ENCODE peak calls at places on chromosome 10, in five cellular contexts. Q is neural progenitor cell, M is WTC11, G is heart right ventricle, E is GM10248. H is an unnamed sample.

GRCh38 chr10:77801474-77802238 is 124.9 kb downstream of the DLG5 start:
- DNase-seq in Q (no peak), M (no peak), G (no peak), E (no peak), H (no peak)

GRCh38 chr10:130230036-130230435 is 93.8 kb downstream of the GLRX3 start:
- DNase-seq in Q (no peak), M (no peak), G (no peak), E (no peak), H (no peak)

GRCh38 chr10:33800986-33801385 is 466.5 kb upstream of the NRP1 start:
- DNase-seq in Q (no peak), M (no peak), G (no peak), E (no peak), H (no peak)

GRCh38 chr10:77263700-77264099 is 373.9 kb downstream of the KCNMA1 start:
- DNase-seq in Q (no peak), M (no peak), G (no peak), E (no peak), H (no peak)

GRCh38 chr10:102982281-102982680 is 64.2 kb downstream of the CNNM2 start:
- DNase-seq in Q (no peak), M (no peak), G (no peak), E (no peak), H (no peak)

GRCh38 chr10:31707578-31708411 is 220.8 kb downstream of the ARHGAP12 start:
- DNase-seq in Q (peak), M (no peak), G (peak), E (peak), H (no peak)

GRCh38 chr10:91242940-91243339 is 22.5 kb downstream of the PCGF5 start:
- DNase-seq in Q (no peak), M (no peak), G (no peak), E (no peak), H (no peak)

GRCh38 chr10:88062798-88063472 is 199.5 kb downstream of the PTEN start:
- DNase-seq in Q (no peak), M (no peak), G (no peak), E (no peak), H (no peak)

GRCh38 chr10:121543545-121543944 is 54.7 kb downstream of the FGFR2 start:
- DNase-seq in Q (no peak), M (no peak), G (no peak), E (no peak), H (no peak)

GRCh38 chr10:78062296-78062695 is 28.6 kb downstream of the RPS24 start:
- DNase-seq in Q (no peak), M (no peak), G (no peak), E (no peak), H (no peak)

GRCh38 chr10:1290071-1290471 is 233.9 kb downstream of the WDR37 start:
- DNase-seq in Q (no peak), M (no peak), G (no peak), E (no peak), H (no peak)

GRCh38 chr10:73850863-73851461 is 23.4 kb downstream of the CAMK2G start:
- DNase-seq in Q (no peak), M (peak), G (peak), E (no peak), H (no peak)

GRCh38 chr10:101047961-101048892 is 13.6 kb upstream of the KAZALD1 start:
- DNase-seq in Q (peak), M (peak), G (no peak), E (no peak), H (no peak)

GRCh38 chr10:116891208-116891607 is 41.9 kb downstream of the ENO4 start:
- DNase-seq in Q (no peak), M (no peak), G (peak), E (no peak), H (peak)

GRCh38 chr10:115417585-115418265 is 324.6 kb downstream of the ATRNL1 start:
- DNase-seq in Q (peak), M (peak), G (no peak), E (peak), H (peak)

GRCh38 chr10:3391657-3392056 is 219.1 kb upstream of the PITRM1 start:
- DNase-seq in Q (no peak), M (no peak), G (no peak), E (no peak), H (no peak)

GRCh38 chr10:30092151-30092790 is 32.9 kb upstream of the JCAD start:
- DNase-seq in Q (no peak), M (no peak), G (no peak), E (no peak), H (no peak)

GRCh38 chr10:69807122-69807521 is 5.4 kb downstream of the COL13A1 start:
- DNase-seq in Q (no peak), M (no peak), G (no peak), E (no peak), H (no peak)

GRCh38 chr10:110361800-110362456 is 57.2 kb upstream of the SMNDC1 start:
- DNase-seq in Q (peak), M (no peak), G (no peak), E (no peak), H (no peak)

GRCh38 chr10:5665380-5666323 is 743 bp downstream of the ASB13 start:
- DNase-seq in Q (peak), M (peak), G (no peak), E (no peak), H (no peak)

GRCh38 chr10:11318812-11319598 is 292.4 kb downstream of the USP6NL start:
- DNase-seq in Q (peak), M (no peak), G (no peak), E (no peak), H (no peak)

GRCh38 chr10:66747451-66747850 is 178.4 kb upstream of the LRRTM3 start:
- DNase-seq in Q (no peak), M (no peak), G (no peak), E (no peak), H (no peak)

GRCh38 chr10:69768386-69768785 is 33.3 kb upstream of the COL13A1 start:
- DNase-seq in Q (no peak), M (no peak), G (no peak), E (no peak), H (no peak)

GRCh38 chr10:123551259-123551658 is 114.9 kb upstream of the GPR26 start:
- DNase-seq in Q (no peak), M (no peak), G (no peak), E (peak), H (no peak)

GRCh38 chr10:73406863-73407262 is 7.0 kb downstream of the ANXA7 start:
- DNase-seq in Q (no peak), M (no peak), G (no peak), E (no peak), H (no peak)

GRCh38 chr10:70364772-70365091 is 17.7 kb downstream of the LRRC20 start:
- DNase-seq in Q (no peak), M (no peak), G (no peak), E (no peak), H (no peak)

GRCh38 chr10:70437721-70438120 is 3.8 kb downstream of the NODAL start:
- DNase-seq in Q (no peak), M (peak), G (no peak), E (no peak), H (no peak)

GRCh38 chr10:7274293-7274692 is 136.5 kb downstream of the SFMBT2 start:
- DNase-seq in Q (no peak), M (no peak), G (no peak), E (no peak), H (no peak)

GRCh38 chr10:101818958-101819633 is 852 bp upstream of the OGA start:
- DNase-seq in Q (peak), M (peak), G (no peak), E (no peak), H (no peak)

GRCh38 chr10:47055386-47056382 is 144.5 kb downstream of the PTPN20 start:
- DNase-seq in Q (no peak), M (no peak), G (no peak), E (no peak), H (no peak)

GRCh38 chr10:91432175-91432574 is 22.0 kb downstream of the HECTD2 start:
- DNase-seq in Q (no peak), M (no peak), G (no peak), E (no peak), H (no peak)

GRCh38 chr10:47406870-47407648 is 23.0 kb upstream of the ZNF488 start:
- DNase-seq in Q (no peak), M (no peak), G (no peak), E (no peak), H (no peak)

GRCh38 chr10:86960003-86960862 is 1.8 kb downstream of the SNCG start:
- DNase-seq in Q (peak), M (peak), G (peak), E (peak), H (peak)
- TF ChIP-seq CTCF in Q (peak), M (peak), G (peak), E (peak), H (peak)

GRCh38 chr10:83736008-83736407 is 403.3 kb upstream of the GHITM start:
- DNase-seq in Q (no peak), M (no peak), G (peak), E (no peak), H (no peak)

DNA sequence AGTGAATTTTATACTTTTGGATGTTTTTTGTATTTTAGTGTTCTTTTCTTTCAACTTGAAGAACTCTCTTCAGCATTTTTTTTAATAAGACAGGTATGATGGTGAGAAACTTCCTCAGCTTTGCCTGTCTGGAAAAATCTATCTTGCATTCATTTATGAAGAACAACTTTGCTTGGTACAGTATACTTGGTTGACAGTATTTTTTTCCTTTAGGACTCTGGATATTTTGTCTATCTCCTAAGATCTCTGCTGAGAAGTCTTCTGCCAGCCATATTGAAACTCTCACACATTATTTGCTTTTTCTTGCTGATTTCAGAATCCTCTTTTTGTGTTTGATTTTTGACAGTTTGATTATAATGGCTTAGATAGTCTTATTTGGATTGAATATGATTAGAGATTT is 405.0 kb upstream of the GHITM start:
- DNase-seq in Q (no peak), M (no peak), G (no peak), E (no peak), H (no peak)
- TF ChIP-seq CTCF in Q (no peak), M (no peak), G (no peak), E (no peak), H (no peak)

DNA sequence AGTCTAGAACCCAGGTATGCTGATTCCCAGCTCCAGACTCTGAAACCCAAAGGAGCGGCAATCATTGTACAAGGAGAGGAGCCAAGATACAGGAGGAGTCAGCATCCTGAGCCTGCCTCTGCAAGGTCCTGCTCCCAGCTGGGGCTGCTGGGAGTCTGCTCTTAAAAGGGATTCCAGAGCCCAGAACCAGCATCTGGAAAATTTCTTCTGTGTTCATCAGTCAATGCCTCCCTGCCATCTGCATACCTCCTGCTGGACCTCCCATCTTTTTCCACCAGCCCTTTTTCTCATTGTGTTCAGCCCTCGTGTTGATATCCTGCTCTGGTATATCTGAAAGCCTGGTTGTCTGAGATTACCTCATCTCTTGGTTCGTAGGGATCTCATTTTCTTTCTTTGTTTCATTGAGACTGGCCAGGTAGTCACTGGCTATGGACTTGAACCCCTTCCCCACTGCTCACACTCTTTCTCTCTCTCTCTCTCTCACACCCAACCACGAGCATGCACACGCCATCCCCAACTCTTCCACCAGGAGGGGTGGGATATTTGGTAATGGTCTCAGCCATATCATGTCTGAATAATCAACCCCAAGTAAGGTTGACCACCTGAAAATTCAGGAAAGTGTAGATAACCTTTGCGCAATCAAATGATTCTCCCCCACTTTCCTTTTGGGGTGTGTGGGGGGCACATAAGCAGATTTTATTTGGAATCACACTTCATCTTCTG is 608.8 kb downstream of the LRMDA start:
- DNase-seq in Q (no peak), M (peak), G (no peak), E (no peak), H (no peak)
- TF ChIP-seq CTCF in Q (peak), M (peak), G (no peak), E (no peak), H (peak)

GRCh38 chr10:13440709-13441061 is 88.1 kb downstream of the BEND7 start:
- DNase-seq in Q (no peak), M (no peak), G (no peak), E (no peak), H (no peak)
- TF ChIP-seq CTCF in Q (no peak), M (no peak), G (no peak), E (no peak), H (no peak)

DNA sequence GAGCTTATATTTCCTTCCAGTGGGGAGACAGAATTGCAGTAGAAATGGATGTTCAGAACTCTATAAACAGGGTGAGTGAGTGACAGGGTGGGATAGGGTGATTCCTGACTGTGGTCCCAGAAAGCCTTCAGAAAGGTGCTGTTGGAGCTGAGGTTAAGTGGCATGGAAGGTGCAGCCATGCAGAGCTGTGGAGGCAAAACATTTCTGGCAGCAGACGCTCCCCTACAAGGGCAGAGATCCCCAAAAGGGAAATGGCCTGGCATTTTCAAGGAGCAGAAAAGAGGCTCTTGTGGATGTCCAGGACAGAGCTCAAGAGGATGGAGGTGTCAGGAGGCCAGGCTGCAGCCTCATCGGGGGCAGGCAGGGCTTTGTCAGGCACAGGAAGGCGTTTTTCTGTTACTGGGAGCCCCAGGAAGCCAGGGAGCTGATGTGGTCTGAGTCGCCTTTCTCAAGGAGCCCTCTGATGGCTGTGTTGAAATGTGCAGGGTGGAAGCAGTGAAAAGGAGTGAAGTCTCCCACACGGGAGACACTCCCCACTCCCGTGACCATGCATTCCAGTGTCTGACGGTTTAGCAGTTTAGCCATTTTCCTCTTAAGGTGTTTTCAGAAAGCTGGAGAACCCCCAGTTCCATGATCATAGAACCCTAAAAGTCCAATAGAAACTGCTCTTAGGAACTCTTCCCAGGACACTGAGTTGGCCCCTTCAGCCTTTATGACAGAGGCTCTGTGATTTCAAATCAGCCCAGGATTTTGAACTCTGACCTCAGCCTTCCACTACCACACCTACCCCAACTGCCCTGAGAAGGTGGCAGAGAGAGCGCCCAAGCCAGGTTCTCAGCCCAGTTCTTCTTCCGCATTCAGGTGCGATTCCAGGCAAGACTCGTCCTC is 96.2 kb downstream of the C10orf105 start:
- DNase-seq in Q (peak), M (peak), G (peak), E (no peak), H (no peak)
- TF ChIP-seq CTCF in Q (peak), M (no peak), G (peak), E (no peak), H (no peak)

DNA sequence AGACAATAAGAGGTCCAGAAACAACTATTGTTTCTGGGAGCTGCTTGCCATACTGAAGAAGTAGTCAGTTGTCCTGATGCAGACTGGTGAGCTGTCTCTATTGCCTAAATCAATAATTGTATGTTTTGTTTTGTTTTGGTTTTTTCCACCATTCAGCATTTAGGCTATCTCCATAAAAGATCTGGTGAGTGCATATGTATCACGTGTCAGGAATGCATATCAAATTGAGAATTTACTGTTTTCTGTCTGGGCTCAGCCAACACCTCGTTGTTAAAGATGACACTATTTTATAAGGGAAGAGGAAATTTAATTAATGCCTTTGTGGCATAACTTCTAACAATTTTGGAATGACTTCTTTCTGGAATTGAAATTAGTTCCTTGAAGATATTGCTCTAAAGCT is 66.2 kb downstream of the SORCS1 start:
- DNase-seq in Q (no peak), M (no peak), G (no peak), E (no peak), H (no peak)
- TF ChIP-seq CTCF in Q (no peak), M (no peak), G (no peak), E (no peak), H (no peak)

GRCh38 chr10:119245272-119245671 is 37.9 kb downstream of the GRK5 start:
- DNase-seq in Q (no peak), M (no peak), G (no peak), E (no peak), H (no peak)

GRCh38 chr10:119250641-119251314 is 43.4 kb downstream of the GRK5 start:
- DNase-seq in Q (no peak), M (no peak), G (no peak), E (no peak), H (no peak)

GRCh38 chr10:119246862-119247549 is 39.6 kb downstream of the GRK5 start:
- DNase-seq in Q (no peak), M (no peak), G (no peak), E (no peak), H (no peak)

GRCh38 chr10:119248681-119249080 is 41.3 kb downstream of the GRK5 start:
- DNase-seq in Q (no peak), M (no peak), G (no peak), E (no peak), H (no peak)

GRCh38 chr10:119247550-119247894 is 40.2 kb downstream of the GRK5 start:
- DNase-seq in Q (no peak), M (no peak), G (no peak), E (no peak), H (no peak)
- TF ChIP-seq CTCF in Q (no peak), M (no peak), G (no peak), E (no peak), H (no peak)

GRCh38 chr10:17622061-17622460 is 4.9 kb upstream of the HACD1 start:
- DNase-seq in Q (no peak), M (no peak), G (no peak), E (no peak), H (no peak)

GRCh38 chr10:17616403-17617030 is 657 bp downstream of the HACD1 start:
- DNase-seq in Q (peak), M (peak), G (peak), E (peak), H (peak)

DNA sequence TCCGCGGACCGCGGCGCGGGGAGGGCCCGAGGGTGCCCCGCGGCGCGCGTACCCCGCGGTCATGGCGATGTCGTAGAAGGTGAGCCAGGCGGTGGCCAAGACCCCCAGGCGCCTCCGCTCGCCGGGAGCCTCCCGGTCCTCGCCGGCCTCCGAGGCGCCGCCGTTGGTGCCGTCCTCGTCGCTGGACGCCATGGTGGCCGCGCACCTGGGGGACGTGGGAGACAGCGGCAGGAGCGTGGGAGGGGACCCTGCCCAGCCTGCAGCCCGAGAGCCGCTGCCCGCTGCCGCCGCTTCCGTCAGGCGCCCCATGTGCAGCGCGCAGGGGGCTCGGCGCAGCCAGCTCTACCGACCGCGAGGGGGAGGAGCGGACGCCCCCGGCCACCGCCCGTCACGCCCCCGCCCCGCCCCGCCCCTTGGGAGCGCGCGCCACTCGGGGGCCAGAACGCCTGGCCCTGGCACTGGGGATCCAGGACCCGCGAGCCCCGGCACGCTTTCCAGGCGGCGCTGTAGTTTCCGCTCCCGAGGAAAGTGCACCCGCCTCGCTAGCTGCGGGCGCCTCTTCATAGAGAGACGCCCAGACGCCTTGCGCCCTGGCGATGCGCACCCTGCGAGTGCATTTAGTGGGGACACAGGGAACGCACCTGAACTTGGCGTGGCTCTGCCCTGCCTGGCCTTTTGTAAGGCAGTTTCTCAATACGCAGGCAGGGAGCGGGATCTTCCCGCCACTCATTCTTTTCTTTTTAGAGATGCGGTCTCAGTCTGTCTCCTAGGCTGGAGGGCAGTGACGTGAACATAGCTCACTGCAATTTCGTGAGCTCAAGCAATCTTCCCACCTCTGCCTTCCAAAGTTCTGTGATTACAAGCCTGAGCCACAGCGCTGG is at the start of gene HACD1:
- DNase-seq in Q (peak), M (peak), G (peak), E (peak), H (peak)
- TF ChIP-seq CTCF in Q (peak), M (no peak), G (peak), E (peak), H (peak)

GRCh38 chr10:14186245-14186644 is 144.5 kb downstream of the FRMD4A start:
- DNase-seq in Q (peak), M (no peak), G (no peak), E (no peak), H (no peak)
- TF ChIP-seq CTCF in Q (peak), M (peak), G (no peak), E (peak), H (peak)

H was measured in BE2C.